ENCODE peak calls at places on chromosomes 2 and 18, in five cellular contexts. C is activated CD8-positive, alpha-beta memory T cell treated with anti-CD3 and anti-CD28 coated beads for 48 hours; B is NCI-H748 treated with DMSO at 0.1 percent for 48 hours; O is iris pigment epithelial cell; S is fibroblast of the aortic adventitia. K is an unnamed sample.

GRCh38 chr2:222738759-222739292 is 67.4 kb downstream of the MOGAT1 start:
- DNase-seq in C (no peak), B (no peak), O (no peak), S (no peak), K (no peak)

GRCh38 chr2:69917854-69918253 is 2.9 kb downstream of the MXD1 start:
- DNase-seq in C (no peak), B (no peak), O (peak), S (peak), K (no peak)

GRCh38 chr2:238589591-238590460 is 163.1 kb downstream of the ASB1 start:
- DNase-seq in C (no peak), B (no peak), O (no peak), S (no peak), K (no peak)

GRCh38 chr2:30235008-30235655 is 3.8 kb downstream of the LBH start:
- DNase-seq in C (no peak), B (no peak), O (peak), S (no peak), K (peak)

GRCh38 chr2:188570365-188570764 is 278.7 kb downstream of the GULP1 start:
- DNase-seq in C (no peak), B (no peak), O (no peak), S (no peak), K (no peak)

GRCh38 chr2:106970471-106971261 is 84.7 kb upstream of the ST6GAL2 start:
- DNase-seq in C (no peak), B (no peak), O (peak), S (peak), K (no peak)

GRCh38 chr2:227499971-227500630 is 28.1 kb downstream of the AGFG1 start:
- DNase-seq in C (no peak), B (no peak), O (no peak), S (no peak), K (no peak)

GRCh38 chr2:97732436-97733340 is 19.3 kb downstream of the ZAP70 start:
- DNase-seq in C (no peak), B (no peak), O (no peak), S (no peak), K (no peak)

GRCh38 chr18:37668971-37669747 is 103.6 kb upstream of the CELF4 start:
- DNase-seq in C (no peak), B (peak), O (no peak), S (no peak), K (no peak)

GRCh38 chr2:227436436-227436835 is 35.5 kb upstream of the AGFG1 start:
- DNase-seq in C (no peak), B (no peak), O (no peak), S (no peak), K (no peak)

GRCh38 chr2:127103243-127104165 is 3.5 kb downstream of the BIN1 start:
- DNase-seq in C (no peak), B (no peak), O (no peak), S (no peak), K (no peak)

K was measured in central memory CD4-positive, alpha-beta T cell.